ENCODE peak calls at places on chromosomes 4 and X, in eight cellular contexts. Y is sigmoid colon; Z is fibroblast of lung; R is thoracic aorta; V is pancreas; B is CD8-positive, alpha-beta memory T cell; D is PC-3; N is naive thymus-derived CD4-positive, alpha-beta T cell. W is an unnamed sample. For H3K4me1, the result is how much of the 10 kb centered on the place peaks cover.

GRCh38 chr4:82017680-82018079 is 356.1 kb downstream of the HNRNPD start:
- DNase-seq in Y (no peak), Z (peak), R (no peak), V (no peak), B (no peak), D (peak), N (peak), W (no peak)

GRCh38 chr4:107577743-107578142 is 142.3 kb downstream of the PAPSS1 start:
- DNase-seq in Y (no peak), Z (no peak), R (no peak), V (no peak), B (no peak), D (peak), N (no peak), W (no peak)

GRCh38 chr4:75513529-75514130 is 573 bp downstream of the RCHY1 start:
- DNase-seq in Y (no peak), Z (peak), R (no peak), V (no peak), B (no peak), D (no peak), N (no peak), W (peak)

GRCh38 chr4:153010137-153010536 is 74.0 kb downstream of the FHDC1 start:
- DNase-seq in Y (no peak), Z (no peak), R (no peak), V (no peak), B (no peak), D (no peak), N (no peak), W (no peak)

GRCh38 chr4:164779811-164780216 is 25.9 kb downstream of the SMIM31 start:
- DNase-seq in Y (no peak), Z (peak), R (no peak), V (no peak), B (no peak), D (peak), N (peak), W (peak)

GRCh38 chr4:122458625-122459024 is 2.1 kb upstream of the IL2 start:
- DNase-seq in Y (no peak), Z (peak), R (no peak), V (no peak), B (no peak), D (peak), N (peak), W (no peak)

GRCh38 chr4:37453004-37453360 is 208.4 kb downstream of the NWD2 start:
- DNase-seq in Y (no peak), Z (peak), R (no peak), V (peak), B (peak), D (peak), N (peak), W (peak)

GRCh38 chr4:71878388-71878787 is 94.5 kb upstream of the GC start:
- DNase-seq in Y (no peak), Z (no peak), R (no peak), V (no peak), B (no peak), D (no peak), N (no peak), W (no peak)

GRCh38 chrX:120311632-120312000 is 355 bp upstream of the TMEM255A start:
- DNase-seq in Y (no peak), Z (peak), R (no peak), V (no peak), B (no peak), D (no peak), N (no peak), W (no peak)

GRCh38 chrX:76253432-76253831 is 80.6 kb downstream of the PBDC1 start:
- DNase-seq in Y (no peak), Z (peak), R (no peak), V (no peak), B (peak), D (peak), N (peak), W (peak)

GRCh38 chr4:188130355-188130754 is 8.9 kb upstream of the TRIML1 start:
- DNase-seq in Y (no peak), Z (no peak), R (no peak), V (no peak), B (no peak), D (no peak), N (no peak), W (no peak)

GRCh38 chr4:119302073-119302832 is 19.7 kb downstream of the FABP2 start:
- DNase-seq in Y (no peak), Z (no peak), R (no peak), V (no peak), B (no peak), D (peak), N (no peak), W (no peak)

GRCh38 chr4:67198757-67199156 is 346.5 kb downstream of the CENPC start:
- DNase-seq in Y (no peak), Z (peak), R (no peak), V (no peak), B (no peak), D (peak), N (no peak), W (no peak)

GRCh38 chrX:149633511-149633910 is 1.9 kb upstream of the TMEM185A start:
- DNase-seq in Y (no peak), Z (no peak), R (no peak), V (no peak), B (no peak), D (no peak), N (no peak), W (no peak)

GRCh38 chr4:40478215-40478614 is 143.1 kb downstream of the CHRNA9 start:
- DNase-seq in Y (no peak), Z (no peak), R (no peak), V (no peak), B (no peak), D (no peak), N (no peak), W (no peak)

GRCh38 chrX:132622130-132622529 is 133.3 kb upstream of the MBNL3 start:
- DNase-seq in Y (no peak), Z (peak), R (no peak), V (no peak), B (no peak), D (peak), N (no peak), W (no peak)

DNA sequence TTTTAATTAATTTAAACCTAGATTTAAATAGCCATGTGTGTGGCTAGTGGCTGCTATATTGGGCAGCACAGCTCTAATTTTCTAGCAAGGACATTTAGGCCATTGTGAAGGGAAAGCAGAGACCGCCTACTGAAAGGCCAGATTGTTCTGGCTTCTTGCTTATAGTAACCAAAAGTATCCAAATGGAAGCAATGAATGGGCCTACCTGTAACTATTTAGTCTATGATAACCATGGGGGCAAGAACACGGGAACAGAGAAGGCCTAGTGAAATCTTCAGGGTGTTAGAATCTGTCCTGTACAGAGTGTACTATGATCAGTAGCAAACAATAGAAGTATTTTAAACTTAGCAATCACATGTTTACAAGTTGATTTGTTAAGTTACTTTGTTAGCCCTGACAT is 16.5 kb upstream of the HPRT1 start:
- DNase-seq in Y (no peak), Z (no peak), R (no peak), V (no peak), B (no peak), D (no peak), N (no peak), W (no peak)
- H3K4me1 ChIP-seq in Y (under half), Z (under half), R (under half), V (under half), B (under half), D (under half), N (under half), W (under half)

GRCh38 chr4:3043272-3044020 is 30.9 kb downstream of the HTT-AS start:
- DNase-seq in Y (no peak), Z (no peak), R (no peak), V (no peak), B (no peak), D (no peak), N (no peak), W (no peak)
- H3K4me1 ChIP-seq in Y (under half), Z (under half), R (under half), V (under half), B (half or more), D (under half), N (under half), W (under half)

DNA sequence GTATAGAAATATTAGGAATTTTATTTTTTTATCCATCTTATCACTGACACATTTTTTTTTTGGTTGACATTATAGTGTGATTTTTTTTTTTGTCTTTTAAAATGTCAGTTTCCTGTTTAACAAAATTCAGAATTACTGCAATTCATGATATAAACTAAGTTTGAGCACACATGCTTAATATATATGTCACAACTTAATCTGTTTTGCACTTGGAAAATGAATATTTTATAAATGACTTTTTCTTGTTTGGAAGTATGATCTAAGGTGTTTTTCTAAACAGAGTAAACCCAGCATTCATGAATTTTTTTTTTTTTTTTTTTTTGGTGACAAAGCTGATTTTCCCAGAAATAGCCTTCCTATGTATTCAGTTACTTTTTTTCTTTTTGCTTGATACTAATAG is 2.4 kb downstream of the SMARCA5 start:
- DNase-seq in Y (no peak), Z (no peak), R (no peak), V (no peak), B (no peak), D (no peak), N (no peak), W (no peak)
- H3K4me1 ChIP-seq in Y (under half), Z (under half), R (under half), V (under half), B (under half), D (under half), N (under half), W (under half)

DNA sequence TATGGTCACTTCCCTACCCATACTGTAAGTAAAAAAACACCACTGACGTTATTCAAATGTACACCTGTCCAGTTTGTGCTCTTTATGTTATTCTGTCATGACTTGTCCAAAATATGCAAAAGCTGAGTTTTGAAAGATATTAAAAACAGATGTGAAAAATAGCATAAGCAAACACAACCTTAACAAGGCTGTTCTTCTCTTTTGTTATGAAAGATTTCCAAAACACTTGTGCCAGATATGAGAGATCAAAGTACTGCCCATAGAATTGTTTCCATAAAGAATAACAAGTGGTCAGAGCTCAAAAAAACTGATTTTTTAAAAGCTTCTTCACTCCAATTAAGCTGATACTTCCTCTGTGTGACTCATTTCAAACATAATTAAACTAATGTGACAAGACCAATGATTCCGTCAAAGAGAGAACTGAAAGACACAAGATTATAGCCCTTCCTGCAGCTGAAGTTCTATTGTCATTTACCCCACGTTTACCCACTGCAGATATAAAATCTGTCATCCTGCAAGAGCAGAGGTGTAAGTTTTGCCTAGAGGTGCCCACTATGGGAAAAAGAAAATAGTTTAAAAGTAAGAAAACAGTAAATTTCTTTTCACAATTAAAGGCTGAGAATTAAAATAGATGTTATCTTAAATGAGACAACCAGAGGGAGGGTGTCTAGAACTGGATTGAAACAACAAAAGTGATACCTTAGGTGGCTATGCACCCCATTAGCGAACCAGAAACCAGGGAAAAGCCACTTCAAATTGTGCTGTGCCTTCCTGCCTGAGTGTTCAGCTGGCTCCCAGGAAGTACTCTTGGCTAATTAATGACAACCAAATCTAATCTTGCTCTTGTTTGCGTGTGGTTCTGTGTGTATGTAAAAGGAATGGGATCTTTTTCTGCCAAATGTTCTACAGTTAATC is 30.1 kb downstream of the RASSF6 start:
- DNase-seq in Y (no peak), Z (peak), R (no peak), V (peak), B (no peak), D (no peak), N (no peak), W (no peak)
- H3K4me1 ChIP-seq in Y (under half), Z (under half), R (under half), V (under half), B (under half), D (under half), N (under half), W (under half)

GRCh38 chrX:7109838-7110793 is 37.4 kb upstream of the STS start:
- DNase-seq in Y (no peak), Z (no peak), R (no peak), V (no peak), B (no peak), D (no peak), N (no peak), W (no peak)
- H3K4me1 ChIP-seq in Y (under half), Z (under half), R (under half), V (under half), B (under half), D (under half), N (under half), W (under half)

GRCh38 chr4:157128395-157128794 is 52.4 kb downstream of the GLRB start:
- DNase-seq in Y (no peak), Z (peak), R (no peak), V (no peak), B (no peak), D (peak), N (no peak), W (no peak)

DNA sequence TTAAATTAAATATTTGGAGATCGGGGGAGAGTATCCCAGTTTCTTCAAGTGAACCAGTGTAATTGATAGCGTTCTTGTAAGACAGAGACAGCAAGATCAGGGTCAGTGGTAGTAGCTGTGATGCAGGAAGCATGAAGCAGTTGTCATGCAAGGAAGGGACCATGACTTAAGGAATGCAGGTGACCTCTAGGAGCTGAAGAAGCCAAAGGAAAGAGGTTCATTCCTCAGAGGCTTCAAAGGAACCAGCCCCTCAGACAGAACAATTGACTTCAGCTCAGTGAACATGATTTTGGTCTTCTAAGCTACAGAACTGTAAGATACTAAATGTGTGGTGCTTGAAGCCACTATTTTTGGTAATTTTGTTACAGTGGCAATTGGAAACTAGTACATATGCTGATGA is 51.6 kb downstream of the GLRB start:
- DNase-seq in Y (no peak), Z (no peak), R (no peak), V (no peak), B (no peak), D (no peak), N (no peak), W (no peak)
- H3K4me1 ChIP-seq in Y (under half), Z (under half), R (under half), V (under half), B (under half), D (under half), N (under half), W (under half)

DNA sequence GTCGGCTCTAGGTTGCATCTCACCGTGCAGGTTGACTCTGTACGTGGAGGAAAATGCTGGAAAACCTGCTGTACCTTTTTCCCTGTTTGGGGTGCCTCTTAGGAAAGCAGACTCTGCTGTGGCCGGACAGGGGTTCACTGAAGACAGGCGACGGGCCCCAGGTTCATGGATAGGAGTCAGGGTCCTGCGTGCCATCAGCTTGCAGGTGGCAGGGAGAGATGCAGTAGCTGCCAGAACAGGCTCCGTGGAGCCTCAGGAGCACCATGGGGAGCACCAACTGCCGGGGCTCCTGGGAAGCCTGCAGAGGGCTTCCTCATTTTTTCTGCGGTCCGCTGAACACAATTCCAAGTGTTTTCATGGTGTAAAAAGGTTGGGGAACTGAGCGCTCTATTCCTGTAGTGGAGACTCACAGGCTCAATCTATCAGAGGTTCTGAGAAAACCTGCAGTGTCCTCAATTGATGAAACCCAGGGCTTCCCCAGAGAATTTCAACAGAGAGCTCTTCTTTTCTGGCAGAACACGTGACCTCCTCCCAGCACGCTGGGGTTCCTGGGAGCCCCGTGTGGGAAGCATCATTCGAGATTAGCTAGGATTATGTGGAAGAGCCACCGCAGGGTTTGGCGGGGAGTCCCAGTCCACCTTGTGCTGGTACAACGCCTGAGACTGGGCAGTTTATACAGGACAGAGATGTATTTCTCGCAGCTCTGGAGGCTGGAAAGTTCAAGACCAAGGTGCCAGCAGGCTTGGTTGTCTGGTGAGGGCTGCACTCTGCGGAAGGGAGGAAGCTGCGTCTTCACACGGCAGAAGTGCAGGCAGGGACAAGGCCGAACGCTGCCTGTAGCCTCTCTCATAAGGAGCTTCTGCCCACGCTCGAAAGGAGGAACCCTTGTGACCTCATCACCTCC is 1.6 kb downstream of the HTRA3 start:
- DNase-seq in Y (peak), Z (no peak), R (no peak), V (peak), B (no peak), D (no peak), N (no peak), W (no peak)
- H3K4me1 ChIP-seq in Y (under half), Z (under half), R (under half), V (under half), B (under half), D (under half), N (under half), W (under half)

GRCh38 chrX:153879741-153880439 is 6.1 kb downstream of the L1CAM start:
- DNase-seq in Y (no peak), Z (no peak), R (no peak), V (no peak), B (no peak), D (no peak), N (no peak), W (no peak)
- H3K4me1 ChIP-seq in Y (under half), Z (under half), R (under half), V (under half), B (under half), D (under half), N (under half), W (under half)

GRCh38 chr4:139676365-139676764 is 10.7 kb downstream of the MGST2 start:
- DNase-seq in Y (no peak), Z (no peak), R (no peak), V (no peak), B (no peak), D (no peak), N (no peak), W (no peak)
- H3K4me1 ChIP-seq in Y (under half), Z (under half), R (under half), V (under half), B (under half), D (under half), N (under half), W (under half)

W was measured in prostate gland.